ENCODE peak calls at places on chromosomes 13 and 19, in five cellular contexts. X, S, P, M and Y are unnamed samples.

GRCh38 chr13:77449265-77449664 is 86.2 kb upstream of the SCEL start:
- DNase-seq in P (no peak), X (no peak), M (no peak), S (no peak), Y (no peak)

GRCh38 chr19:50046649-50047503 is 21.1 kb downstream of the ZNF473 start:
- DNase-seq in S (no peak), M (peak; percentile 62), X (no peak), P (peak; percentile 45), Y (no peak)

GRCh38 chr19:52343548-52343947 is 7.5 kb downstream of the ZNF610 start:
- DNase-seq in P (peak; percentile 64), X (peak; percentile 52), S (peak; percentile 55), M (peak; percentile 46), Y (no peak)

GRCh38 chr13:53060840-53061485 is 32.4 kb downstream of the OLFM4 start:
- DNase-seq in X (no peak), S (no peak), M (no peak), P (no peak), Y (no peak)

GRCh38 chr19:45667620-45668341 is at the start of gene GIPR:
- DNase-seq in P (peak; percentile 63), X (no peak), S (no peak), M (peak; percentile 63), Y (no peak)

GRCh38 chr19:54183431-54183830 is 5.9 kb downstream of the MBOAT7 start:
- DNase-seq in P (no peak), X (no peak), M (no peak), S (no peak), Y (no peak)

GRCh38 chr13:49256841-49257240 is 9.1 kb downstream of the CDADC1 start:
- DNase-seq in S (no peak), P (no peak), M (no peak), X (no peak), Y (no peak)

GRCh38 chr19:31330761-31331160 is 18.5 kb downstream of the TSHZ3 start:
- DNase-seq in M (no peak), S (peak; percentile 25), X (no peak), P (no peak), Y (no peak)

GRCh38 chr19:40369797-40370196 is 20.2 kb downstream of the HIPK4 start:
- DNase-seq in M (no peak), X (no peak), S (no peak), P (no peak), Y (no peak)

GRCh38 chr19:21940684-21941083 is 70.1 kb downstream of the ZNF208 start:
- DNase-seq in X (no peak), S (no peak), M (no peak), P (no peak), Y (no peak)

GRCh38 chr13:27969866-27970229 is 733 bp upstream of the CDX2 start:
- DNase-seq in P (no peak), M (no peak), S (no peak), X (no peak), Y (no peak)

GRCh38 chr13:84439108-84439507 is 556.8 kb upstream of the SLITRK1 start:
- DNase-seq in X (no peak), S (no peak), P (no peak), M (no peak), Y (no peak)

GRCh38 chr13:92843549-92843948 is 383.1 kb upstream of the GPC6 start:
- DNase-seq in S (no peak), P (no peak), M (no peak), X (no peak), Y (no peak)

GRCh38 chr19:10270616-10271394 is at the start of gene ICAM1:
- DNase-seq in P (peak; percentile 89), M (peak; percentile 92), X (peak; percentile 79), S (peak; percentile 80), Y (no peak)

GRCh38 chr19:29367701-29368306 is 154.9 kb upstream of the UQCRFS1 start:
- DNase-seq in X (no peak), P (no peak), M (no peak), S (no peak), Y (peak; percentile 32)

GRCh38 chr13:68076046-68076445 is 845.9 kb upstream of the PCDH9 start:
- DNase-seq in P (no peak), S (no peak), M (no peak), X (no peak), Y (no peak)

GRCh38 chr13:99495478-99496321 is 5.6 kb upstream of the TM9SF2 start:
- DNase-seq in P (no peak), M (no peak), X (no peak), S (no peak), Y (no peak)

GRCh38 chr13:51829236-51829899 is 15.6 kb downstream of the TMEM272 start:
- DNase-seq in S (no peak), X (no peak), P (no peak), M (no peak), Y (no peak)

GRCh38 chr19:19597809-19598306 is 20.6 kb downstream of the PBX4 start:
- DNase-seq in S (no peak), X (no peak), P (no peak), M (no peak), Y (no peak)

GRCh38 chr13:44050450-44051063 is 170.9 kb downstream of the LACC1 start:
- DNase-seq in P (no peak), S (no peak), M (no peak), X (no peak), Y (no peak)

GRCh38 chr13:50699874-50700663 is 143.4 kb downstream of the DLEU7 start:
- DNase-seq in P (no peak), S (no peak), M (no peak), X (no peak), Y (no peak)

GRCh38 chr19:2723345-2723715 is 2.2 kb upstream of the DIRAS1 start:
- DNase-seq in M (no peak), P (no peak), S (no peak), X (no peak), Y (no peak)
- H3K27me3 ChIP-seq in M (no peaks in the 10 kb centered on the region), P (peaks cover 54% of the 10 kb centered on the region), S (no peaks in the 10 kb centered on the region), X (peaks cover 4% of the 10 kb centered on the region), Y (no peaks in the 10 kb centered on the region)

GRCh38 chr13:110553417-110553816 is 8.1 kb downstream of the RAB20 start:
- DNase-seq in S (no peak), M (no peak), P (no peak), X (no peak), Y (no peak)
- H3K4me1 ChIP-seq in S (peaks cover 7% of the 10 kb centered on the region), M (peaks cover 17% of the 10 kb centered on the region), P (peaks cover 9% of the 10 kb centered on the region), X (no peaks in the 10 kb centered on the region), Y (no peaks in the 10 kb centered on the region)

GRCh38 chr19:9132422-9132821 is 5.7 kb upstream of the OR7G3 start:
- DNase-seq in X (no peak), M (no peak), S (no peak), P (no peak), Y (no peak)
- H3K27me3 ChIP-seq in X (no peaks in the 10 kb centered on the region), M (no peaks in the 10 kb centered on the region), S (no peaks in the 10 kb centered on the region), P (peaks cover 5% of the 10 kb centered on the region), Y (no peaks in the 10 kb centered on the region)

GRCh38 chr13:74101436-74101835 is 32.8 kb downstream of the KLF12 start:
- DNase-seq in S (no peak), X (no peak), M (no peak), P (no peak), Y (no peak)

GRCh38 chr13:74093691-74094090 is 40.5 kb downstream of the KLF12 start:
- DNase-seq in X (no peak), P (no peak), S (no peak), M (no peak), Y (no peak)

GRCh38 chr13:74102691-74103090 is 31.5 kb downstream of the KLF12 start:
- DNase-seq in P (no peak), M (no peak), S (no peak), X (no peak), Y (no peak)

GRCh38 chr13:74097116-74097515 is 37.1 kb downstream of the KLF12 start:
- DNase-seq in X (no peak), S (no peak), M (no peak), P (no peak), Y (no peak)

DNA sequence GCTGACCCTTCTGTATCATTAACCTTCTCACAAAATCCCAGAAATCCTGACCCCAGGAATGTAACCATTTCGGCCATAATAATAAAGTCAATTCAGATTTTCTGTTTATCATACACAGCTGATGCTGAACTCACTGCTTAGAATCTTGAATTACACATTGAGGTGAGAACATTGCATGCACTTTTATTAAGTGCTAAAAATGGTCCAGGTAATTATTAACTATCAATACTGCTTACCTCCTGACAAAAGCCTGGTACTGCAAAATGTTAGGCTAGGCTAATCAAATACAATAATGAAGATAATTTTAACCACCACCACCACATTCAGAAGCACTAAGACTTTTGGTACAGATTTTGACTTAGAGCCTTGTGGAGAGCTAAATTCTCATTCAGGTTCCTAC is 36.1 kb downstream of the KLF12 start:
- DNase-seq in M (no peak), S (no peak), P (no peak), X (no peak), Y (no peak)
- H3K4me1 ChIP-seq in M (no peaks in the 10 kb centered on the region), S (no peaks in the 10 kb centered on the region), P (peaks cover 8% of the 10 kb centered on the region), X (no peaks in the 10 kb centered on the region), Y (no peaks in the 10 kb centered on the region)

GRCh38 chr19:999379-999719 is 870 bp upstream of the GRIN3B start:
- DNase-seq in S (no peak), X (no peak), M (no peak), P (no peak), Y (no peak)

GRCh38 chr19:1000591-1001537 is 645 bp downstream of the GRIN3B start:
- DNase-seq in M (no peak), S (no peak), P (no peak), X (no peak), Y (no peak)

GRCh38 chr19:1000095-1000494 is at the start of gene GRIN3B:
- DNase-seq in S (no peak), X (peak; percentile 69), M (peak; percentile 70), P (no peak), Y (no peak)

GRCh38 chr19:996051-996838 is 4.0 kb upstream of the GRIN3B start:
- DNase-seq in M (no peak), X (no peak), S (peak; percentile 67), P (no peak), Y (no peak)

DNA sequence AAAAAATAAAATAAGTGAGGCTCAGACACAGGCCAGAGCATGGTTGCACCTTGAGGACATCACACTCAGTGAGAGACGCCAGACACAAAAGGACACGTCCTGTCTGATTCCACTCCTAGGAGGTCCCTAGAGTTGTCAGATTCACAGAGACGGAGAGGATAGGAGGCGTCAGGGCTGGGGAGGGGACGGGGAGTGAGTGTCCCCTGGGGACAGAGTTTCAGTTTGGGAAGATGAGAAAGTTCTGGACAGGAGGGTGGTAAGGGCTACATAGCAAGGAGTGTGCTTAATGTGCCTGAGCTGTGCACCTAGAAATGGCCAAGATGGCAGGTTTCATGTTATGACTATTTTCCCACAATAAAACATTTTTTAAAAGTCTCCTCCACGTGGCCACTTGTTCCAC is 2.2 kb upstream of the GRIN3B start:
- DNase-seq in P (no peak), X (no peak), M (no peak), S (no peak), Y (no peak)
- H3K27me3 ChIP-seq in P (peaks cover 64% of the 10 kb centered on the region), X (peaks cover 15% of the 10 kb centered on the region), M (peaks cover 5% of the 10 kb centered on the region), S (peaks cover 13% of the 10 kb centered on the region), Y (peaks cover 10% of the 10 kb centered on the region)

DNA sequence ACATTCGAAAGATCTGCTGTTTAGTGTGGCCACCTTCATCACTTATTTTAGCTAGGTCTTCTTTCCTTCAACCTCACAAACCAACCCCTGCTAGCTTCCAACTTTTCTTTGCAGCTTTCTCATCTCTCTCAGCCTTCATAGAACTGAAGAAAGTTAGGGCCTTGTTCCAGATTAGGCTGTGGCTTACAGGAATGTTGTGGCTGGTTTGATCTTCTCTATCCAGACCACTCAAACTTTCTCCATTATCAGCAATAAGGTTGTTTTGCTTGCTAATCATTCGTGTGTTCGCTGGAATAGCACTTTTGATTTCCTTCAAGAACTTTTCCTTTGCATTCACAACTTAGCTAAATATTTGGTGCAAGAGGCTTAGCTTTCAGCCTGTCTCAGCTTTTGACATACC is 44.7 kb downstream of the CARS2 start:
- DNase-seq in P (no peak), X (no peak), S (no peak), M (no peak), Y (no peak)
- H3K4me1 ChIP-seq in P (no peaks in the 10 kb centered on the region), X (no peaks in the 10 kb centered on the region), S (no peaks in the 10 kb centered on the region), M (peaks cover 2% of the 10 kb centered on the region), Y (no peaks in the 10 kb centered on the region)